ENCODE peak calls at places on chromosomes 12 and 14, in six cellular contexts. C is fibroblast of lung, Z is OCI-LY7, F is cardiac muscle cell, N is tibial artery, M is HAP-1. Y is an unnamed sample. For H3K4me1, the result is how much of the 10 kb centered on the place peaks cover.

GRCh38 chr12:89529738-89530137 is 3.9 kb upstream of the POC1B start:
- DNase-seq in N (no peak), Z (peak), C (peak), M (peak), F (peak), Y (peak)

GRCh38 chr14:101175731-101176534 is 272.4 kb upstream of the RTL1 start:
- DNase-seq in C (no peak), M (no peak), Z (no peak), F (no peak), N (no peak), Y (no peak)

GRCh38 chr14:35384386-35385041 is 20.0 kb downstream of the NFKBIA start:
- DNase-seq in N (peak), F (no peak), M (no peak), C (peak), Z (no peak), Y (no peak)

GRCh38 chr12:24175281-24175680 is 225.8 kb upstream of the SOX5 start:
- DNase-seq in Z (no peak), M (no peak), F (no peak), N (no peak), C (no peak), Y (peak)

GRCh38 chr12:54033980-54034783 is 1.3 kb downstream of the HOXC5 start:
- DNase-seq in M (no peak), C (no peak), Z (no peak), N (no peak), F (no peak), Y (no peak)

GRCh38 chr14:74538411-74539391 is 45.1 kb downstream of the ISCA2 start:
- DNase-seq in F (no peak), M (no peak), C (no peak), N (no peak), Z (no peak), Y (no peak)

GRCh38 chr14:71725802-71726638 is 206.2 kb upstream of the RGS6 start:
- DNase-seq in M (no peak), Z (no peak), F (no peak), N (no peak), C (peak), Y (no peak)

GRCh38 chr14:58765375-58765774 is 127.6 kb downstream of the DACT1 start:
- DNase-seq in Z (no peak), N (no peak), F (no peak), C (no peak), M (no peak), Y (no peak)

GRCh38 chr14:102541771-102542170 is 32.2 kb upstream of the ANKRD9 start:
- DNase-seq in C (no peak), M (no peak), Z (no peak), F (no peak), N (no peak), Y (no peak)

GRCh38 chr12:79407671-79408622 is 282.8 kb downstream of the PAWR start:
- DNase-seq in Z (peak), M (peak), N (peak), F (peak), C (peak), Y (peak)

GRCh38 chr14:99127651-99128167 is 144.3 kb downstream of the BCL11B start:
- DNase-seq in F (no peak), M (no peak), N (peak), Z (no peak), C (peak), Y (no peak)

GRCh38 chr14:66117600-66117999 is 368.6 kb upstream of the CCDC196 start:
- DNase-seq in M (no peak), N (no peak), F (no peak), Z (no peak), C (peak), Y (no peak)

GRCh38 chr12:53938276-53939140 is at the start of gene HOXC13:
- DNase-seq in F (peak), Z (peak), C (no peak), M (peak), N (peak), Y (peak)

GRCh38 chr14:90559811-90560492 is 163.1 kb downstream of the CALM1 start:
- DNase-seq in Z (no peak), M (no peak), N (no peak), C (no peak), F (no peak), Y (no peak)

GRCh38 chr12:66272650-66273049 is 29.6 kb upstream of the HELB start:
- DNase-seq in C (no peak), F (no peak), N (no peak), M (no peak), Z (no peak), Y (no peak)

GRCh38 chr12:41103614-41104013 is 84.5 kb upstream of the PDZRN4 start:
- DNase-seq in N (no peak), M (no peak), F (no peak), C (no peak), Z (no peak), Y (no peak)

GRCh38 chr12:122870867-122871664 is 24.9 kb downstream of the VPS37B start:
- DNase-seq in N (no peak), F (no peak), Z (no peak), C (peak), M (no peak), Y (no peak)

GRCh38 chr12:130752692-130753230 is 36.7 kb upstream of the RIMBP2 start:
- DNase-seq in Z (no peak), M (no peak), F (peak), C (no peak), N (no peak), Y (no peak)

GRCh38 chr12:12786371-12786715 is 884 bp downstream of the APOLD1 start:
- DNase-seq in N (no peak), F (no peak), Z (no peak), M (no peak), C (no peak), Y (peak)

GRCh38 chr14:64870160-64870559 is 9.5 kb downstream of the SPTB start:
- DNase-seq in C (no peak), N (no peak), Z (no peak), M (no peak), F (no peak), Y (no peak)

GRCh38 chr12:116319851-116320621 is 42.5 kb upstream of the MED13L start:
- DNase-seq in F (peak), C (peak), M (no peak), N (peak), Z (no peak), Y (peak)

GRCh38 chr14:101962503-101962874 is 1.9 kb upstream of the DYNC1H1 start:
- DNase-seq in M (no peak), N (no peak), Z (no peak), F (no peak), C (peak), Y (no peak)

GRCh38 chr12:10182662-10183061 is 3.8 kb downstream of the TMEM52B start:
- DNase-seq in C (peak), M (no peak), Z (no peak), F (no peak), N (no peak), Y (no peak)

GRCh38 chr12:113727651-113728061 is 238.5 kb downstream of the RBM19 start:
- DNase-seq in M (no peak), Z (no peak), N (no peak), F (no peak), C (peak), Y (no peak)

GRCh38 chr12:27970981-27971489 is 1.5 kb downstream of the PTHLH start:
- DNase-seq in Z (no peak), F (peak), C (peak), N (peak), M (no peak), Y (no peak)

GRCh38 chr12:26100966-26101744 is 23.7 kb downstream of the BHLHE41 start:
- DNase-seq in M (no peak), N (no peak), Z (no peak), F (no peak), C (no peak), Y (peak)

GRCh38 chr12:53734425-53734824 is 7.2 kb upstream of the CALCOCO1 start:
- DNase-seq in N (no peak), Z (no peak), C (no peak), M (no peak), F (no peak), Y (no peak)

DNA sequence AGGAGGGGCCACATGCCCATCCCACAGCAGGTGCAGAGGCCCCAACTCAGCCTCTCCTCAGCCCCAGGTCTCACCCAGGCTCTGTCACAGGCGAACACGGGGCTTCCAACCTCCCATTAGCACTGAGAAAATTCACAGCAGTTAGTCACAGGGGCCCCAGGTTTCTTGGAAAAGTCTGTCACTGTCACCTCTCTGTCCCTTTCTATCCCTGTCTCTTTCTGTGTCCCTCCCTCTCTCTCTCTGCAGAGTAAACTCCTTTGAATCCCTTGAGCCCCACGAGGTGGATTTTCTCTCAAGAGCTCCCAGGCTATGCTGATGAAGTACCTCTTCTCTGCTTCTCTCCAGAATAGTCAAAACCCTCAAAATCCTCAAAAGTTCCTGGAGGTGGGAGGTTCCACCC is 14.0 kb upstream of the ENDOU start:
- DNase-seq in F (no peak), M (no peak), Z (no peak), N (no peak), C (no peak), Y (no peak)
- H3K4me1 ChIP-seq in F (under half), M (under half), Z (under half), N (half or more), C (under half), Y (under half)

GRCh38 chr14:104138891-104139459 is 588 bp downstream of the KIF26A start:
- DNase-seq in F (no peak), M (no peak), C (no peak), Z (no peak), N (no peak), Y (no peak)

GRCh38 chr14:104139460-104140212 is 1.2 kb downstream of the KIF26A start:
- DNase-seq in C (no peak), N (no peak), M (peak), Z (no peak), F (no peak), Y (no peak)

GRCh38 chr14:104136472-104137296 is 1.7 kb upstream of the KIF26A start:
- DNase-seq in N (no peak), M (no peak), Z (no peak), F (no peak), C (no peak), Y (no peak)

GRCh38 chr14:104137297-104138097 is 890 bp upstream of the KIF26A start:
- DNase-seq in M (peak), Z (peak), C (peak), N (peak), F (peak), Y (peak)

GRCh38 chr14:104138098-104138890 is at the start of gene KIF26A:
- DNase-seq in N (no peak), M (peak), C (no peak), Z (no peak), F (peak), Y (no peak)
- H3K4me1 ChIP-seq in N (under half), M (under half), C (under half), Z (under half), F (under half), Y (under half)

GRCh38 chr14:81169267-81169666 is 51.5 kb downstream of the GTF2A1 start:
- DNase-seq in F (no peak), N (no peak), M (no peak), Z (no peak), C (no peak), Y (no peak)
- H3K4me1 ChIP-seq in F (under half), N (under half), M (under half), Z (under half), C (under half), Y (under half)

DNA sequence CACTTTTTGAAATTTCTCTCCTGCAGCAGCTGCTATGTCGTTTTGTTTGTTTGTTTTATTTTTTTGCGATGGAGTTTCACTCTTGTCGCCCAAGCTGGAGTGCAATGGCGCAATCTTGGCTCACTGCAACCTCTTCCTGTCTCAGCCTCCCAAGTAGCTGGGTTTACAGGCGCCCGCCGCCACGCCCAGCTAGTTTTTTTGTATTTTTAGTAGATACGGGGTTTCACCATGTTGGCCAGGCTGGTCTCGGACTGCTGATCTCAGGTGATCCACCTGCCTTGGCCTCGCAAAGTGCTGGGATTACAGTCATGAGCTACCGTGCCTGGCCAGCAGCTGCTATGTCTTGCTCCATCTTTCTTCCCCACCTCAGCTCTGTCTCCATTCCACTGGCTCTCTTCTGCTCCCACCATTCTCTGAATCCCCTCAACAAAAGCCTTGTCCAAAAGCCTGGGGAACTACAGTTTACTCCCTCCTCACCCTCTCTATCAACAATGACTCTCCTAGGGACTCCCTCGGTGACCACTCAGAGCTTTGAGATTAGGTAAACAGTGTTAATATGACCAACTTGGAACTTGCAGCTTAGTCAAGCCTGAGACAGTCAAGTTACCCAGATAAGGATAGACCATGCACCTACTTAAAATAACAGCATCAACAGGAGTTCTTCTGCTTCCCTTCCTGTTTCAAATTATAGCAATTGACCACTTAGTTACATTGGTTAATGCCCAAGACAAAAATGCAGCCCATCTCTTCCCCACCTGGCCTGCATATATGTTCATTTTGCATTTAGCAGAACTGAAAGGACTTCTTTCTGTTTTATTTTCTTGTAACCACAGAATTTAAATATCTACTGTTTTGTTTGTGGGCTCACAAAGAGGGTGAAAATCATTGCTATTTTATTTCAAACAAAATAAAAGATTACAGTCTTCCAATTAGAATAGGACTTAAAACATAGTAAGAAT is 189.0 kb upstream of the AMIGO2 start:
- DNase-seq in Z (peak), C (no peak), N (no peak), M (no peak), F (no peak), Y (peak)
- H3K4me1 ChIP-seq in Z (under half), C (under half), N (under half), M (under half), F (under half), Y (under half)

GRCh38 chr12:11672833-11673232 is 23.4 kb downstream of the ETV6 start:
- DNase-seq in N (no peak), C (no peak), Z (no peak), M (no peak), F (peak), Y (no peak)
- H3K4me1 ChIP-seq in N (half or more), C (under half), Z (under half), M (under half), F (under half), Y (under half)

DNA sequence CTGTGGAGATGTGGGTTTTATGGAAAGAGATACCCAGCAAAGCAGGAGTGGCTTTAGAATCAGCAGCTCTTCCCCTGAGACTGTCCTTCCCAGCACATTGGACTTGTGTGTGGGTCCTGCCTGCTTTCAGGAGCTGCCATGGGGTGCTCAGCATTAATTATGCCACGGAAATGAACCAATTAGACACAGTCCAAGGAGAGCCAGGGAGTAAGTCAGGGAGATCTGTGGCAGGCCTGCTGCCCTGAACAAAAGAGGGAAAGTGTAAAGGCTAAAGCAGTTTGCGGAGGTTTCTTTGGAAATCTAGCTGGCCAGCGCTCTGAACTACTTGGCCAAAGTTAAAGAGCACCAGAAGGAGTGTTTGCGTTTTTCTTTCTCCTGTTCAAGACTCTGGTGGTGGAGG is 65.7 kb upstream of the SRSF5 start:
- DNase-seq in N (no peak), M (no peak), Z (no peak), F (no peak), C (no peak), Y (no peak)
- H3K4me1 ChIP-seq in N (under half), M (under half), Z (half or more), F (under half), C (under half), Y (under half)

DNA sequence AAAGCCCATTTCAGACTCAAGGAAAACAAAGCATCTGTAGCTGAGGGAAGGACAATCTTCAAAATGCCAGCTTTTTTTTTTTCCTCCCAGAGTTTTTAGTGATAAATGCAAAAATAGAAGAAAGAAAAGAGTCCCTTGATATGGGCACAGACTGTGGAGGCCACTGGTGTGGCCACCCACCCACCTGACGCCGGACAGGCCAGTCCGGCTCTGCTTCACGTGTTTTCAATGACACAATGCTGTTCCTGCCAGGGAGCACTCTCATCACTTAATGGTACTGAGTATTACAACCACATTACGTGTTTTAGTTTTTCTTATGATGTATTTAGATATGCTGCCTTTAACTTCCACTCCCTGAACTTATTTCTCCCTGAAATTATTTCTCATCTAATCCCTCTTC is 155.7 kb upstream of the HIF1A start:
- DNase-seq in C (no peak), N (no peak), M (no peak), F (no peak), Z (no peak), Y (no peak)
- H3K4me1 ChIP-seq in C (under half), N (under half), M (under half), F (under half), Z (under half), Y (under half)

GRCh38 chr14:104785708-104786080 is 9.9 kb downstream of the AKT1 start:
- DNase-seq in N (no peak), F (no peak), C (no peak), Z (no peak), M (no peak), Y (no peak)

GRCh38 chr14:104786091-104786586 is 9.4 kb downstream of the AKT1 start:
- DNase-seq in Z (no peak), N (no peak), F (no peak), M (no peak), C (no peak), Y (no peak)

GRCh38 chr14:104783484-104784217 is 11.9 kb downstream of the AKT1 start:
- DNase-seq in M (no peak), F (no peak), N (no peak), C (no peak), Z (no peak), Y (no peak)

GRCh38 chr14:104784218-104784568 is 11.4 kb downstream of the AKT1 start:
- DNase-seq in Z (no peak), M (no peak), C (no peak), N (no peak), F (no peak), Y (no peak)

DNA sequence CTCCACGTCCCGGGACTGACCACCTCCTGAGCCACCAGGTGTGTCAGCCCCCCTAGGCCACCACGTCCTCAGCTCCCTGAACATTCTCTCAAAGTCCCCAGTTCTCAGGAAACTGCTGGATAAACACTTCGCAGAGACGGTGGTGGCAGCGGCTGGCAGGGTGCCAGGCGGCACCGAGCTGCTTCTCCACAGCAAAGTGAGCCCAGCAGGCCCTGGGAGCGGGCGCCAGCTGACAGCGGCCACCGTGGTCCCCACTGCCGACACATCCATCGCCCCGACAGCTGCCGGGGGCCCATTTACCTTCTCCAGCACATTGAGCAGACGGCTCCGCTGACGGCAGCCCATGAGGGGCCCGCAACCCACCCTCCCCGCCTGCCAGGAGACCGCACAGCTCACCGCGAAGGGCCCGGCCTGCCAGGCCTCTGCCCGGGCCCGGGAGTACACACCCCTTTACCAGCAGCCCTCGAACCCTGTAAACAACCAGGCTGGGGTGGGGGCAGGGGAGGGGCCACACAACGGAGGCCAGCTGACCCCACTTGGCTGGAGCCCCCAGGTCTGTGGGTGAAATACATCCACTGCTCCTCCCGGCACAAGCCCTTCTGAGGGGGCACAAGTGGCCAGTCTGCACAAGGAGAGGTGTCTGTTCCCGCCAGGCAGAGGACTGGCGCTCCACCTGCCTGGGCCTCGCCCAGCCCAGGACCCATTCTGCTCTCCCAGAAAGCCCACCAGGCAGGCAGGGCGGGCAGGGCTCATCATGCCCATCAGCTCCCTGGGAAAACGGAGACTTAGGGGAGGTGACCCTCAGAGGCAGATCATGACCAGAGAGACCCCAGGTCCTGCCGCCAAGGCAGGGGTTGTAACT is 10.5 kb downstream of the AKT1 start:
- DNase-seq in C (no peak), N (no peak), F (no peak), Z (no peak), M (no peak), Y (no peak)
- H3K4me1 ChIP-seq in C (under half), N (half or more), F (under half), Z (under half), M (under half), Y (under half)

GRCh38 chr12:132502149-132502881 is 12.4 kb downstream of the FBRSL1 start:
- DNase-seq in Z (peak), N (no peak), C (no peak), F (no peak), M (no peak), Y (no peak)

GRCh38 chr12:132503611-132504204 is 13.8 kb downstream of the FBRSL1 start:
- DNase-seq in F (no peak), N (no peak), M (no peak), Z (no peak), C (no peak), Y (no peak)

GRCh38 chr12:132500856-132501180 is 10.9 kb downstream of the FBRSL1 start:
- DNase-seq in Z (no peak), F (no peak), N (no peak), C (no peak), M (no peak), Y (no peak)

GRCh38 chr12:132501189-132501940 is 11.4 kb downstream of the FBRSL1 start:
- DNase-seq in C (no peak), N (no peak), M (no peak), F (peak), Z (no peak), Y (no peak)

GRCh38 chr12:132502882-132503193 is 12.9 kb downstream of the FBRSL1 start:
- DNase-seq in M (no peak), N (no peak), C (no peak), Z (no peak), F (no peak), Y (no peak)
- H3K4me1 ChIP-seq in M (under half), N (half or more), C (under half), Z (under half), F (under half), Y (under half)

GRCh38 chr12:124527861-124528561 is 39.4 kb downstream of the NCOR2 start:
- DNase-seq in C (peak), Z (no peak), F (no peak), N (no peak), M (no peak), Y (no peak)
- H3K4me1 ChIP-seq in C (under half), Z (under half), F (under half), N (under half), M (under half), Y (under half)